ENCODE peak calls at places on chromosome 17, in seven cellular contexts. One of them, this sample, is unnamed.

GRCh38 chr17:36509272-36509985 is 22.9 kb downstream of the ZNHIT3 start:
- DNase-seq in mucosa of descending colon: no peak
- DNase-seq in lung: no peak
- DNase-seq in cardiac muscle cell: no peak
- DNase-seq in spleen: no peak
- DNase-seq in fibroblast of pulmonary artery: no peak
- DNase-seq in left ventricle myocardium inferior: no peak
- DNase-seq in this sample: no peak

GRCh38 chr17:6507535-6507934 is 48.8 kb downstream of the PITPNM3 start:
- DNase-seq in mucosa of descending colon: no peak
- DNase-seq in lung: no peak
- DNase-seq in cardiac muscle cell: peak; percentile 88
- DNase-seq in spleen: no peak
- DNase-seq in fibroblast of pulmonary artery: peak; percentile 87
- DNase-seq in left ventricle myocardium inferior: no peak
- DNase-seq in this sample: peak; percentile 81

GRCh38 chr17:57707892-57708291 is 37.2 kb downstream of the CCDC182 start:
- DNase-seq in mucosa of descending colon: no peak
- DNase-seq in lung: peak; percentile 28
- DNase-seq in cardiac muscle cell: peak; percentile 12
- DNase-seq in spleen: no peak
- DNase-seq in fibroblast of pulmonary artery: peak; percentile 3
- DNase-seq in left ventricle myocardium inferior: no peak
- DNase-seq in this sample: no peak

GRCh38 chr17:37273419-37274051 is 102.2 kb upstream of the C17orf78 start:
- DNase-seq in mucosa of descending colon: no peak
- DNase-seq in lung: no peak
- DNase-seq in cardiac muscle cell: peak; percentile 85
- DNase-seq in spleen: no peak
- DNase-seq in fibroblast of pulmonary artery: peak; percentile 69
- DNase-seq in left ventricle myocardium inferior: no peak
- DNase-seq in this sample: peak; percentile 32

GRCh38 chr17:36850794-36851193 is 86.5 kb upstream of the LHX1 start:
- DNase-seq in mucosa of descending colon: no peak
- DNase-seq in lung: no peak
- DNase-seq in cardiac muscle cell: peak; percentile 67
- DNase-seq in spleen: no peak
- DNase-seq in fibroblast of pulmonary artery: peak; percentile 74
- DNase-seq in left ventricle myocardium inferior: no peak
- DNase-seq in this sample: peak; percentile 47

GRCh38 chr17:31453896-31454295 is 62.4 kb downstream of the RAB11FIP4 start:
- DNase-seq in mucosa of descending colon: no peak
- DNase-seq in lung: no peak
- DNase-seq in cardiac muscle cell: no peak
- DNase-seq in spleen: no peak
- DNase-seq in fibroblast of pulmonary artery: no peak
- DNase-seq in left ventricle myocardium inferior: no peak
- DNase-seq in this sample: no peak

GRCh38 chr17:78258323-78259229 is 27.1 kb downstream of the TMEM235 start:
- DNase-seq in mucosa of descending colon: no peak
- DNase-seq in lung: peak; percentile 69
- DNase-seq in cardiac muscle cell: peak; percentile 77
- DNase-seq in spleen: peak; percentile 95
- DNase-seq in fibroblast of pulmonary artery: peak; percentile 53
- DNase-seq in left ventricle myocardium inferior: peak; percentile 70
- DNase-seq in this sample: no peak

GRCh38 chr17:337022-337420 is 15.6 kb downstream of the RPH3AL start:
- DNase-seq in mucosa of descending colon: no peak
- DNase-seq in lung: no peak
- DNase-seq in cardiac muscle cell: no peak
- DNase-seq in spleen: no peak
- DNase-seq in fibroblast of pulmonary artery: no peak
- DNase-seq in left ventricle myocardium inferior: no peak
- DNase-seq in this sample: no peak

GRCh38 chr17:57349533-57350227 is 93.4 kb downstream of the MSI2 start:
- DNase-seq in mucosa of descending colon: no peak
- DNase-seq in lung: no peak
- DNase-seq in cardiac muscle cell: no peak
- DNase-seq in spleen: no peak
- DNase-seq in fibroblast of pulmonary artery: no peak
- DNase-seq in left ventricle myocardium inferior: no peak
- DNase-seq in this sample: no peak

GRCh38 chr17:15309236-15309635 is 32.2 kb downstream of the TEKT3 start:
- DNase-seq in mucosa of descending colon: no peak
- DNase-seq in lung: no peak
- DNase-seq in cardiac muscle cell: no peak
- DNase-seq in spleen: no peak
- DNase-seq in fibroblast of pulmonary artery: no peak
- DNase-seq in left ventricle myocardium inferior: no peak
- DNase-seq in this sample: no peak

GRCh38 chr17:5508855-5509254 is 22.5 kb downstream of the MIS12 start:
- DNase-seq in mucosa of descending colon: no peak
- DNase-seq in lung: no peak
- DNase-seq in cardiac muscle cell: peak; percentile 27
- DNase-seq in spleen: no peak
- DNase-seq in fibroblast of pulmonary artery: peak; percentile 68
- DNase-seq in left ventricle myocardium inferior: no peak
- DNase-seq in this sample: peak; percentile 50

GRCh38 chr17:29115906-29116651 is 64.1 kb downstream of the MYO18A start:
- DNase-seq in mucosa of descending colon: no peak
- DNase-seq in lung: peak; percentile 34
- DNase-seq in cardiac muscle cell: peak; percentile 38
- DNase-seq in spleen: no peak
- DNase-seq in fibroblast of pulmonary artery: peak; percentile 58
- DNase-seq in left ventricle myocardium inferior: no peak
- DNase-seq in this sample: peak; percentile 46

GRCh38 chr17:52710363-52710901 is 551.9 kb upstream of the CA10 start:
- DNase-seq in mucosa of descending colon: no peak
- DNase-seq in lung: no peak
- DNase-seq in cardiac muscle cell: no peak
- DNase-seq in spleen: no peak
- DNase-seq in fibroblast of pulmonary artery: no peak
- DNase-seq in left ventricle myocardium inferior: no peak
- DNase-seq in this sample: no peak

GRCh38 chr17:7984904-7985303 is 17.5 kb upstream of the GUCY2D start:
- DNase-seq in mucosa of descending colon: no peak
- DNase-seq in lung: no peak
- DNase-seq in cardiac muscle cell: no peak
- DNase-seq in spleen: no peak
- DNase-seq in fibroblast of pulmonary artery: no peak
- DNase-seq in left ventricle myocardium inferior: no peak
- DNase-seq in this sample: no peak

GRCh38 chr17:48909796-48910195 is 1.6 kb downstream of the UBE2Z start:
- DNase-seq in mucosa of descending colon: no peak
- DNase-seq in lung: no peak
- DNase-seq in cardiac muscle cell: no peak
- DNase-seq in spleen: no peak
- DNase-seq in fibroblast of pulmonary artery: no peak
- DNase-seq in left ventricle myocardium inferior: no peak
- DNase-seq in this sample: no peak

GRCh38 chr17:21286066-21286770 is 1.7 kb downstream of the MAP2K3 start:
- DNase-seq in mucosa of descending colon: peak; percentile 85
- DNase-seq in lung: peak; percentile 96
- DNase-seq in cardiac muscle cell: peak; percentile 99
- DNase-seq in spleen: peak; percentile 91
- DNase-seq in fibroblast of pulmonary artery: peak; percentile 99
- DNase-seq in left ventricle myocardium inferior: peak; percentile 86
- DNase-seq in this sample: peak; percentile 98

GRCh38 chr17:54754560-54754959 is 146.1 kb upstream of the TOM1L1 start:
- DNase-seq in mucosa of descending colon: no peak
- DNase-seq in lung: no peak
- DNase-seq in cardiac muscle cell: no peak
- DNase-seq in spleen: peak; percentile 63
- DNase-seq in fibroblast of pulmonary artery: no peak
- DNase-seq in left ventricle myocardium inferior: no peak
- DNase-seq in this sample: no peak

GRCh38 chr17:28326114-28326513 is 7.1 kb downstream of the TMEM97 start:
- DNase-seq in mucosa of descending colon: no peak
- DNase-seq in lung: no peak
- DNase-seq in cardiac muscle cell: no peak
- DNase-seq in spleen: no peak
- DNase-seq in fibroblast of pulmonary artery: no peak
- DNase-seq in left ventricle myocardium inferior: no peak
- DNase-seq in this sample: no peak

GRCh38 chr17:34257986-34258326 is 2.9 kb downstream of the CCL2 start:
- DNase-seq in mucosa of descending colon: no peak
- DNase-seq in lung: no peak
- DNase-seq in cardiac muscle cell: no peak
- DNase-seq in spleen: no peak
- DNase-seq in fibroblast of pulmonary artery: no peak
- DNase-seq in left ventricle myocardium inferior: no peak
- DNase-seq in this sample: no peak

DNA sequence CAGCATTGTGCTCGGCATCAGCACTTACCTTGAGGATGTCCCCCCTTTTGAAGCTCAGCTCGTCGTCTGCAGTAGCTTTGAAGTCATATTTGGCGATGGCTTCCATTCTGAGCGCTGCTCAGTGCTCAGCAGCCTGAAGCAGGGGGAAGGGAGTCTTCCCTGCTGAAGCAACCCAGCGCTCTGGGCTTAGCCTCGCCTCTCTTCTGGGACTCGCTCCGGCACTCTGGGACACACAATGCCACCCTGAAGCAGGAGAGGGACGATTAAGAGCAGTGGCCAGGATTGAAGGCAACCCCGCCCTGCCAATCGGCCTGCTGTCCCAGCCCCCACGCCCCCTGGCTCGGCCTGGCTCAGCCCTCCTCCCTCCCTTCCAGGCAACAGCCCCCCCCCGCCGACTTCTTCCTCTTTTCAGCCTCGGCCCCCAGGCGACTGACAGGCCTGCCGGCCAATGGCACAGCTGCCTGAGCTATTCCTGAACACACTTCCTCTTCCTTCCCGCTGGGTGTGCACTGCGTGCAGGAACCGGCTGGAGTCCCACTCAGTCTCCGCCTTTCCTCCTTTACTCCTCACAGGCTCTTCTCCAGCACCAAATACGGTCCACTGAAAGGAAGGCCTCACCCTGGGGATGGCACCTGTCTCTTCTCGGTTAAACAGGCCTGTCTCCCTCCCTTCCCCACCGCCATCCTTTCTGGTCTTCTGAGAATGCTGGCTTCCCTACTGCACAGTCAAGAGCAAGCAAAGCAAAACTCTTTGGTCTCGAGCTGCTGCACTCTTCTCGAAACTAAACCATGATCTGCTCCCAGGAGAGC is 11.8 kb downstream of the GRB2 start:
- DNase-seq in mucosa of descending colon: peak; percentile 99
- DNase-seq in lung: peak; percentile 99
- DNase-seq in cardiac muscle cell: peak; percentile 99
- DNase-seq in spleen: peak; percentile 99
- DNase-seq in fibroblast of pulmonary artery: peak; percentile 98
- DNase-seq in left ventricle myocardium inferior: peak; percentile 99
- DNase-seq in this sample: peak; percentile 99
- TF ChIP-seq CTCF in mucosa of descending colon: no peak
- TF ChIP-seq CTCF in lung: peak; percentile 5
- TF ChIP-seq CTCF in cardiac muscle cell: no peak
- TF ChIP-seq CTCF in spleen: no peak
- TF ChIP-seq CTCF in fibroblast of pulmonary artery: no peak
- TF ChIP-seq CTCF in left ventricle myocardium inferior: peak; percentile 39
- TF ChIP-seq CTCF in this sample: peak; percentile 11

GRCh38 chr17:3385869-3386816 is at the start of gene OR3A2:
- DNase-seq in mucosa of descending colon: no peak
- DNase-seq in lung: no peak
- DNase-seq in cardiac muscle cell: no peak
- DNase-seq in spleen: no peak
- DNase-seq in fibroblast of pulmonary artery: no peak
- DNase-seq in left ventricle myocardium inferior: no peak
- DNase-seq in this sample: no peak
- H3K4me3 ChIP-seq in mucosa of descending colon: no peak within 1 kb of the TSS
- H3K4me3 ChIP-seq in lung: no peak within 1 kb of the TSS
- H3K4me3 ChIP-seq in cardiac muscle cell: no peak within 1 kb of the TSS
- H3K4me3 ChIP-seq in spleen: no peak within 1 kb of the TSS
- H3K4me3 ChIP-seq in fibroblast of pulmonary artery: no peak within 1 kb of the TSS
- H3K4me3 ChIP-seq in left ventricle myocardium inferior: peak within 1 kb of the TSS; percentile 38
- H3K4me3 ChIP-seq in this sample: no peak within 1 kb of the TSS

GRCh38 chr17:75182569-75183436 is at the start of gene SUMO2:
- DNase-seq in mucosa of descending colon: peak; percentile 98
- DNase-seq in lung: peak; percentile 93
- DNase-seq in cardiac muscle cell: peak; percentile 98
- DNase-seq in spleen: peak; percentile 99
- DNase-seq in fibroblast of pulmonary artery: peak; percentile 97
- DNase-seq in left ventricle myocardium inferior: peak; percentile 95
- DNase-seq in this sample: peak; percentile 96
- TF ChIP-seq CTCF in mucosa of descending colon: peak; percentile 46
- TF ChIP-seq CTCF in lung: no peak
- TF ChIP-seq CTCF in cardiac muscle cell: peak; percentile 25
- TF ChIP-seq CTCF in spleen: peak; percentile 61
- TF ChIP-seq CTCF in fibroblast of pulmonary artery: no peak
- TF ChIP-seq CTCF in left ventricle myocardium inferior: peak; percentile 63
- TF ChIP-seq CTCF in this sample: no peak

GRCh38 chr17:65594585-65594940 is 33.1 kb upstream of the AXIN2 start:
- DNase-seq in mucosa of descending colon: no peak
- DNase-seq in lung: no peak
- DNase-seq in cardiac muscle cell: peak; percentile 37
- DNase-seq in spleen: no peak
- DNase-seq in fibroblast of pulmonary artery: peak; percentile 14
- DNase-seq in left ventricle myocardium inferior: no peak
- DNase-seq in this sample: peak; percentile 59

GRCh38 chr17:65595071-65595655 is 33.7 kb upstream of the AXIN2 start:
- DNase-seq in mucosa of descending colon: no peak
- DNase-seq in lung: no peak
- DNase-seq in cardiac muscle cell: no peak
- DNase-seq in spleen: no peak
- DNase-seq in fibroblast of pulmonary artery: no peak
- DNase-seq in left ventricle myocardium inferior: no peak
- DNase-seq in this sample: peak; percentile 13

GRCh38 chr17:65593092-65593869 is 31.8 kb upstream of the AXIN2 start:
- DNase-seq in mucosa of descending colon: no peak
- DNase-seq in lung: no peak
- DNase-seq in cardiac muscle cell: no peak
- DNase-seq in spleen: no peak
- DNase-seq in fibroblast of pulmonary artery: no peak
- DNase-seq in left ventricle myocardium inferior: no peak
- DNase-seq in this sample: no peak

GRCh38 chr17:65592131-65592965 is 30.9 kb upstream of the AXIN2 start:
- DNase-seq in mucosa of descending colon: no peak
- DNase-seq in lung: no peak
- DNase-seq in cardiac muscle cell: no peak
- DNase-seq in spleen: no peak
- DNase-seq in fibroblast of pulmonary artery: no peak
- DNase-seq in left ventricle myocardium inferior: no peak
- DNase-seq in this sample: no peak

DNA sequence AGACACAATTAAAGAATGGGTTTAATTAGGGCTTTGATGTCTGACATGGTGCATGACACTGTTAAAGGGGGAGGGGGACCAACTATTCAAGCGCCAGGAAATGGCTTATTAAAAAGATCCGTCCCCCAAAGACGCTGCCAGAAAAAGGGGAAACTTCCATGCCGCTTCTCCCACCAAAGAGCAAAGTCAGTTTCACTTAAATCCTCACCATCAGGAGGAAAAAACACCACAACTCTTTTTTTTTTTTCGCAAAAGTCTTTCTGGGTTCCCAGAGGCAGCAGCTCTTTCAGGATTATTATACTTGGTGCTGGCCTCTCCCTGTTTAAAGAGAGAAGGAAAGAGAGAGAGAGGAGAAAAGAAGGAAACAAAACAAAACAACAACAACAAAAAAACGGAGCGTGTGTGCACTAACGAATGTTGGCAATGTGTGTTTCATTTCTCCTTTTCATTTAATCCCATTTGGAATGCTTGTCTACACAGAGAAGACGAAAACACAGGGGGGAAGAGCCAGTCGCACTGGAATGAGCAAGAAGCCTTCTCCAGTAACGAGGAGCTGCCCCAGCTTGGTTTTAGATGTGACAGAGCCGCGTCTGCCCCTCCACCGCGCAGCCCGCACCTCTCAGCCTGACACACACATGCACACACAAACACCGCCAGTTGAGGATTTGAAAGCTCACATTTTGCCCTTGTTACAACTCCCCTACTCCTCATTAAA is 32.6 kb upstream of the AXIN2 start:
- DNase-seq in mucosa of descending colon: no peak
- DNase-seq in lung: no peak
- DNase-seq in cardiac muscle cell: peak; percentile 37
- DNase-seq in spleen: no peak
- DNase-seq in fibroblast of pulmonary artery: peak; percentile 26
- DNase-seq in left ventricle myocardium inferior: no peak
- DNase-seq in this sample: peak; percentile 40
- H3K4me3 ChIP-seq in mucosa of descending colon: no peak overlapping the region
- H3K4me3 ChIP-seq in lung: no peak overlapping the region
- H3K4me3 ChIP-seq in cardiac muscle cell: no peak overlapping the region
- H3K4me3 ChIP-seq in spleen: no peak overlapping the region
- H3K4me3 ChIP-seq in fibroblast of pulmonary artery: peak overlapping the region; percentile 30
- H3K4me3 ChIP-seq in left ventricle myocardium inferior: peak overlapping the region; percentile 46
- H3K4me3 ChIP-seq in this sample: peak overlapping the region; percentile 23

This sample was measured in AG10803.